ENCODE peak calls at places on chromosome 3, in nine cellular contexts. One of them, this sample, is unnamed.

GRCh38 chr3:14853280-14853956 is 34.7 kb downstream of the FGD5 start:
- DNase-seq in activated CD4-positive, alpha-beta T cell treated with anti-CD3 and anti-CD28 coated beads for 24 hours: no peak
- DNase-seq in Calu3: no peak
- DNase-seq in HS-5: no peak
- DNase-seq in activated B cell treated with CpG ODN at 0.5 μM for 24 hours: no peak
- DNase-seq in COR-L47: no peak
- DNase-seq in RWPE1: no peak
- DNase-seq in omental fat pad: no peak
- DNase-seq in stimulated activated CD4-positive, alpha-beta T cell treated with anti-CD3 and anti-CD28 coated beads, Interleukin-15, amount 100 ng/mL, for 1 hour: no peak
- DNase-seq in this sample: no peak

GRCh38 chr3:127043731-127044510 is 61.0 kb downstream of the PLXNA1 start:
- DNase-seq in RWPE1: no peak
- DNase-seq in stimulated activated CD4-positive, alpha-beta T cell treated with anti-CD3 and anti-CD28 coated beads, Interleukin-15, amount 100 ng/mL, for 1 hour: no peak
- DNase-seq in omental fat pad: no peak
- DNase-seq in activated CD4-positive, alpha-beta T cell treated with anti-CD3 and anti-CD28 coated beads for 24 hours: no peak
- DNase-seq in activated B cell treated with CpG ODN at 0.5 μM for 24 hours: no peak
- DNase-seq in Calu3: peak
- DNase-seq in COR-L47: no peak
- DNase-seq in HS-5: no peak
- DNase-seq in this sample: no peak

GRCh38 chr3:97967966-97968365 is 4.3 kb downstream of the RIOX2 start:
- DNase-seq in COR-L47: no peak
- DNase-seq in RWPE1: no peak
- DNase-seq in omental fat pad: no peak
- DNase-seq in activated B cell treated with CpG ODN at 0.5 μM for 24 hours: no peak
- DNase-seq in stimulated activated CD4-positive, alpha-beta T cell treated with anti-CD3 and anti-CD28 coated beads, Interleukin-15, amount 100 ng/mL, for 1 hour: no peak
- DNase-seq in Calu3: no peak
- DNase-seq in HS-5: no peak
- DNase-seq in activated CD4-positive, alpha-beta T cell treated with anti-CD3 and anti-CD28 coated beads for 24 hours: no peak
- DNase-seq in this sample: no peak

GRCh38 chr3:97882975-97883598 is 61.3 kb downstream of the CRYBG3 start:
- DNase-seq in stimulated activated CD4-positive, alpha-beta T cell treated with anti-CD3 and anti-CD28 coated beads, Interleukin-15, amount 100 ng/mL, for 1 hour: no peak
- DNase-seq in activated B cell treated with CpG ODN at 0.5 μM for 24 hours: no peak
- DNase-seq in omental fat pad: no peak
- DNase-seq in RWPE1: peak
- DNase-seq in Calu3: peak
- DNase-seq in activated CD4-positive, alpha-beta T cell treated with anti-CD3 and anti-CD28 coated beads for 24 hours: no peak
- DNase-seq in COR-L47: peak
- DNase-seq in HS-5: peak
- DNase-seq in this sample: peak

GRCh38 chr3:64836097-64836496 is 148.3 kb upstream of the ADAMTS9 start:
- DNase-seq in RWPE1: no peak
- DNase-seq in omental fat pad: no peak
- DNase-seq in stimulated activated CD4-positive, alpha-beta T cell treated with anti-CD3 and anti-CD28 coated beads, Interleukin-15, amount 100 ng/mL, for 1 hour: no peak
- DNase-seq in HS-5: no peak
- DNase-seq in COR-L47: no peak
- DNase-seq in Calu3: no peak
- DNase-seq in activated CD4-positive, alpha-beta T cell treated with anti-CD3 and anti-CD28 coated beads for 24 hours: no peak
- DNase-seq in activated B cell treated with CpG ODN at 0.5 μM for 24 hours: no peak
- DNase-seq in this sample: peak

GRCh38 chr3:71710906-71711494 is 14.2 kb downstream of the EIF4E3 start:
- DNase-seq in stimulated activated CD4-positive, alpha-beta T cell treated with anti-CD3 and anti-CD28 coated beads, Interleukin-15, amount 100 ng/mL, for 1 hour: no peak
- DNase-seq in activated CD4-positive, alpha-beta T cell treated with anti-CD3 and anti-CD28 coated beads for 24 hours: no peak
- DNase-seq in omental fat pad: no peak
- DNase-seq in RWPE1: peak
- DNase-seq in COR-L47: peak
- DNase-seq in Calu3: no peak
- DNase-seq in activated B cell treated with CpG ODN at 0.5 μM for 24 hours: no peak
- DNase-seq in HS-5: no peak
- DNase-seq in this sample: peak

GRCh38 chr3:4888913-4889846 is 90.1 kb upstream of the BHLHE40 start:
- DNase-seq in RWPE1: no peak
- DNase-seq in activated B cell treated with CpG ODN at 0.5 μM for 24 hours: no peak
- DNase-seq in stimulated activated CD4-positive, alpha-beta T cell treated with anti-CD3 and anti-CD28 coated beads, Interleukin-15, amount 100 ng/mL, for 1 hour: no peak
- DNase-seq in COR-L47: no peak
- DNase-seq in Calu3: no peak
- DNase-seq in omental fat pad: no peak
- DNase-seq in activated CD4-positive, alpha-beta T cell treated with anti-CD3 and anti-CD28 coated beads for 24 hours: no peak
- DNase-seq in HS-5: no peak
- DNase-seq in this sample: peak

GRCh38 chr3:134753999-134754742 is 40.9 kb upstream of the EPHB1 start:
- DNase-seq in COR-L47: no peak
- DNase-seq in activated CD4-positive, alpha-beta T cell treated with anti-CD3 and anti-CD28 coated beads for 24 hours: no peak
- DNase-seq in stimulated activated CD4-positive, alpha-beta T cell treated with anti-CD3 and anti-CD28 coated beads, Interleukin-15, amount 100 ng/mL, for 1 hour: no peak
- DNase-seq in RWPE1: no peak
- DNase-seq in omental fat pad: no peak
- DNase-seq in activated B cell treated with CpG ODN at 0.5 μM for 24 hours: no peak
- DNase-seq in Calu3: no peak
- DNase-seq in HS-5: no peak
- DNase-seq in this sample: no peak

GRCh38 chr3:9721015-9721697 is 10.4 kb upstream of the BRPF1 start:
- DNase-seq in RWPE1: no peak
- DNase-seq in activated CD4-positive, alpha-beta T cell treated with anti-CD3 and anti-CD28 coated beads for 24 hours: no peak
- DNase-seq in activated B cell treated with CpG ODN at 0.5 μM for 24 hours: no peak
- DNase-seq in omental fat pad: no peak
- DNase-seq in stimulated activated CD4-positive, alpha-beta T cell treated with anti-CD3 and anti-CD28 coated beads, Interleukin-15, amount 100 ng/mL, for 1 hour: no peak
- DNase-seq in COR-L47: no peak
- DNase-seq in Calu3: no peak
- DNase-seq in HS-5: no peak
- DNase-seq in this sample: no peak

GRCh38 chr3:12194669-12195161 is 36.0 kb upstream of the TIMP4 start:
- DNase-seq in omental fat pad: no peak
- DNase-seq in RWPE1: peak
- DNase-seq in Calu3: peak
- DNase-seq in HS-5: no peak
- DNase-seq in activated CD4-positive, alpha-beta T cell treated with anti-CD3 and anti-CD28 coated beads for 24 hours: peak
- DNase-seq in stimulated activated CD4-positive, alpha-beta T cell treated with anti-CD3 and anti-CD28 coated beads, Interleukin-15, amount 100 ng/mL, for 1 hour: no peak
- DNase-seq in COR-L47: no peak
- DNase-seq in activated B cell treated with CpG ODN at 0.5 μM for 24 hours: no peak
- DNase-seq in this sample: no peak

GRCh38 chr3:122668930-122669730 is 11.5 kb upstream of the PARP14 start:
- DNase-seq in stimulated activated CD4-positive, alpha-beta T cell treated with anti-CD3 and anti-CD28 coated beads, Interleukin-15, amount 100 ng/mL, for 1 hour: no peak
- DNase-seq in activated B cell treated with CpG ODN at 0.5 μM for 24 hours: no peak
- DNase-seq in Calu3: peak
- DNase-seq in COR-L47: no peak
- DNase-seq in RWPE1: peak
- DNase-seq in activated CD4-positive, alpha-beta T cell treated with anti-CD3 and anti-CD28 coated beads for 24 hours: no peak
- DNase-seq in HS-5: peak
- DNase-seq in omental fat pad: no peak
- DNase-seq in this sample: peak

GRCh38 chr3:129554356-129555120 is 11.6 kb downstream of the H1-8 start:
- DNase-seq in RWPE1: no peak
- DNase-seq in omental fat pad: no peak
- DNase-seq in activated B cell treated with CpG ODN at 0.5 μM for 24 hours: no peak
- DNase-seq in HS-5: no peak
- DNase-seq in Calu3: no peak
- DNase-seq in activated CD4-positive, alpha-beta T cell treated with anti-CD3 and anti-CD28 coated beads for 24 hours: no peak
- DNase-seq in stimulated activated CD4-positive, alpha-beta T cell treated with anti-CD3 and anti-CD28 coated beads, Interleukin-15, amount 100 ng/mL, for 1 hour: no peak
- DNase-seq in COR-L47: no peak
- DNase-seq in this sample: no peak

GRCh38 chr3:197003461-197004385 is 25.9 kb downstream of the MELTF start:
- DNase-seq in activated B cell treated with CpG ODN at 0.5 μM for 24 hours: no peak
- DNase-seq in Calu3: no peak
- DNase-seq in stimulated activated CD4-positive, alpha-beta T cell treated with anti-CD3 and anti-CD28 coated beads, Interleukin-15, amount 100 ng/mL, for 1 hour: no peak
- DNase-seq in COR-L47: peak
- DNase-seq in activated CD4-positive, alpha-beta T cell treated with anti-CD3 and anti-CD28 coated beads for 24 hours: peak
- DNase-seq in omental fat pad: no peak
- DNase-seq in HS-5: no peak
- DNase-seq in RWPE1: peak
- DNase-seq in this sample: no peak

GRCh38 chr3:141308588-141309218 is 59.6 kb upstream of the ZBTB38 start:
- DNase-seq in stimulated activated CD4-positive, alpha-beta T cell treated with anti-CD3 and anti-CD28 coated beads, Interleukin-15, amount 100 ng/mL, for 1 hour: no peak
- DNase-seq in Calu3: peak
- DNase-seq in COR-L47: peak
- DNase-seq in omental fat pad: no peak
- DNase-seq in activated B cell treated with CpG ODN at 0.5 μM for 24 hours: no peak
- DNase-seq in activated CD4-positive, alpha-beta T cell treated with anti-CD3 and anti-CD28 coated beads for 24 hours: no peak
- DNase-seq in RWPE1: peak
- DNase-seq in HS-5: no peak
- DNase-seq in this sample: no peak

GRCh38 chr3:31166249-31166885 is 271.9 kb upstream of the GADL1 start:
- DNase-seq in RWPE1: peak
- DNase-seq in stimulated activated CD4-positive, alpha-beta T cell treated with anti-CD3 and anti-CD28 coated beads, Interleukin-15, amount 100 ng/mL, for 1 hour: no peak
- DNase-seq in activated B cell treated with CpG ODN at 0.5 μM for 24 hours: no peak
- DNase-seq in Calu3: peak
- DNase-seq in activated CD4-positive, alpha-beta T cell treated with anti-CD3 and anti-CD28 coated beads for 24 hours: no peak
- DNase-seq in HS-5: peak
- DNase-seq in COR-L47: no peak
- DNase-seq in omental fat pad: no peak
- DNase-seq in this sample: peak

GRCh38 chr3:50581459-50581842 is 12.1 kb downstream of the HEMK1 start:
- DNase-seq in Calu3: no peak
- DNase-seq in omental fat pad: no peak
- DNase-seq in HS-5: no peak
- DNase-seq in RWPE1: no peak
- DNase-seq in COR-L47: no peak
- DNase-seq in stimulated activated CD4-positive, alpha-beta T cell treated with anti-CD3 and anti-CD28 coated beads, Interleukin-15, amount 100 ng/mL, for 1 hour: no peak
- DNase-seq in activated B cell treated with CpG ODN at 0.5 μM for 24 hours: no peak
- DNase-seq in activated CD4-positive, alpha-beta T cell treated with anti-CD3 and anti-CD28 coated beads for 24 hours: no peak
- DNase-seq in this sample: no peak

GRCh38 chr3:10551821-10552630 is 46.6 kb upstream of the ATP2B2 start:
- DNase-seq in RWPE1: peak
- DNase-seq in omental fat pad: no peak
- DNase-seq in COR-L47: no peak
- DNase-seq in activated B cell treated with CpG ODN at 0.5 μM for 24 hours: peak
- DNase-seq in activated CD4-positive, alpha-beta T cell treated with anti-CD3 and anti-CD28 coated beads for 24 hours: peak
- DNase-seq in HS-5: no peak
- DNase-seq in stimulated activated CD4-positive, alpha-beta T cell treated with anti-CD3 and anti-CD28 coated beads, Interleukin-15, amount 100 ng/mL, for 1 hour: peak
- DNase-seq in Calu3: peak
- DNase-seq in this sample: peak

GRCh38 chr3:72665701-72666443 is 182.4 kb downstream of the SHQ1 start:
- DNase-seq in COR-L47: no peak
- DNase-seq in Calu3: peak
- DNase-seq in HS-5: no peak
- DNase-seq in activated CD4-positive, alpha-beta T cell treated with anti-CD3 and anti-CD28 coated beads for 24 hours: peak
- DNase-seq in omental fat pad: peak
- DNase-seq in activated B cell treated with CpG ODN at 0.5 μM for 24 hours: no peak
- DNase-seq in RWPE1: no peak
- DNase-seq in stimulated activated CD4-positive, alpha-beta T cell treated with anti-CD3 and anti-CD28 coated beads, Interleukin-15, amount 100 ng/mL, for 1 hour: peak
- DNase-seq in this sample: peak

GRCh38 chr3:69082805-69083204 is 1.9 kb upstream of the ARL6IP5 start:
- DNase-seq in RWPE1: peak
- DNase-seq in activated CD4-positive, alpha-beta T cell treated with anti-CD3 and anti-CD28 coated beads for 24 hours: peak
- DNase-seq in HS-5: no peak
- DNase-seq in omental fat pad: no peak
- DNase-seq in COR-L47: no peak
- DNase-seq in Calu3: peak
- DNase-seq in activated B cell treated with CpG ODN at 0.5 μM for 24 hours: peak
- DNase-seq in stimulated activated CD4-positive, alpha-beta T cell treated with anti-CD3 and anti-CD28 coated beads, Interleukin-15, amount 100 ng/mL, for 1 hour: peak
- DNase-seq in this sample: peak

GRCh38 chr3:5229414-5229813 is 41.9 kb downstream of the EDEM1 start:
- DNase-seq in HS-5: no peak
- DNase-seq in omental fat pad: no peak
- DNase-seq in RWPE1: no peak
- DNase-seq in stimulated activated CD4-positive, alpha-beta T cell treated with anti-CD3 and anti-CD28 coated beads, Interleukin-15, amount 100 ng/mL, for 1 hour: no peak
- DNase-seq in activated CD4-positive, alpha-beta T cell treated with anti-CD3 and anti-CD28 coated beads for 24 hours: no peak
- DNase-seq in COR-L47: no peak
- DNase-seq in activated B cell treated with CpG ODN at 0.5 μM for 24 hours: no peak
- DNase-seq in Calu3: no peak
- DNase-seq in this sample: no peak

GRCh38 chr3:63557912-63558311 is 94.6 kb upstream of the SNTN start:
- DNase-seq in omental fat pad: no peak
- DNase-seq in Calu3: no peak
- DNase-seq in RWPE1: no peak
- DNase-seq in HS-5: no peak
- DNase-seq in activated CD4-positive, alpha-beta T cell treated with anti-CD3 and anti-CD28 coated beads for 24 hours: no peak
- DNase-seq in activated B cell treated with CpG ODN at 0.5 μM for 24 hours: no peak
- DNase-seq in stimulated activated CD4-positive, alpha-beta T cell treated with anti-CD3 and anti-CD28 coated beads, Interleukin-15, amount 100 ng/mL, for 1 hour: no peak
- DNase-seq in COR-L47: no peak
- DNase-seq in this sample: no peak

GRCh38 chr3:38497026-38497425 is 886 bp downstream of the EXOG start:
- DNase-seq in omental fat pad: no peak
- DNase-seq in stimulated activated CD4-positive, alpha-beta T cell treated with anti-CD3 and anti-CD28 coated beads, Interleukin-15, amount 100 ng/mL, for 1 hour: no peak
- DNase-seq in activated B cell treated with CpG ODN at 0.5 μM for 24 hours: no peak
- DNase-seq in COR-L47: no peak
- DNase-seq in Calu3: no peak
- DNase-seq in HS-5: peak
- DNase-seq in RWPE1: peak
- DNase-seq in activated CD4-positive, alpha-beta T cell treated with anti-CD3 and anti-CD28 coated beads for 24 hours: no peak
- DNase-seq in this sample: no peak

GRCh38 chr3:64460877-64461276 is 226.9 kb downstream of the ADAMTS9 start:
- DNase-seq in stimulated activated CD4-positive, alpha-beta T cell treated with anti-CD3 and anti-CD28 coated beads, Interleukin-15, amount 100 ng/mL, for 1 hour: no peak
- DNase-seq in activated CD4-positive, alpha-beta T cell treated with anti-CD3 and anti-CD28 coated beads for 24 hours: no peak
- DNase-seq in RWPE1: no peak
- DNase-seq in omental fat pad: no peak
- DNase-seq in Calu3: no peak
- DNase-seq in activated B cell treated with CpG ODN at 0.5 μM for 24 hours: no peak
- DNase-seq in COR-L47: no peak
- DNase-seq in HS-5: peak
- DNase-seq in this sample: no peak

GRCh38 chr3:193812791-193813505 is 219.9 kb downstream of the OPA1 start:
- DNase-seq in RWPE1: no peak
- DNase-seq in omental fat pad: no peak
- DNase-seq in activated CD4-positive, alpha-beta T cell treated with anti-CD3 and anti-CD28 coated beads for 24 hours: no peak
- DNase-seq in stimulated activated CD4-positive, alpha-beta T cell treated with anti-CD3 and anti-CD28 coated beads, Interleukin-15, amount 100 ng/mL, for 1 hour: no peak
- DNase-seq in Calu3: no peak
- DNase-seq in activated B cell treated with CpG ODN at 0.5 μM for 24 hours: no peak
- DNase-seq in COR-L47: no peak
- DNase-seq in HS-5: no peak
- DNase-seq in this sample: no peak

GRCh38 chr3:163916596-163917560 is 1161.4 kb downstream of the SI start:
- DNase-seq in omental fat pad: no peak
- DNase-seq in COR-L47: no peak
- DNase-seq in HS-5: peak
- DNase-seq in Calu3: peak
- DNase-seq in activated B cell treated with CpG ODN at 0.5 μM for 24 hours: no peak
- DNase-seq in RWPE1: no peak
- DNase-seq in stimulated activated CD4-positive, alpha-beta T cell treated with anti-CD3 and anti-CD28 coated beads, Interleukin-15, amount 100 ng/mL, for 1 hour: no peak
- DNase-seq in activated CD4-positive, alpha-beta T cell treated with anti-CD3 and anti-CD28 coated beads for 24 hours: no peak
- DNase-seq in this sample: no peak

GRCh38 chr3:70871909-70872656 is 559.6 kb upstream of the MDFIC2 start:
- DNase-seq in HS-5: peak
- DNase-seq in activated CD4-positive, alpha-beta T cell treated with anti-CD3 and anti-CD28 coated beads for 24 hours: no peak
- DNase-seq in COR-L47: no peak
- DNase-seq in RWPE1: no peak
- DNase-seq in activated B cell treated with CpG ODN at 0.5 μM for 24 hours: no peak
- DNase-seq in stimulated activated CD4-positive, alpha-beta T cell treated with anti-CD3 and anti-CD28 coated beads, Interleukin-15, amount 100 ng/mL, for 1 hour: no peak
- DNase-seq in Calu3: no peak
- DNase-seq in omental fat pad: no peak
- DNase-seq in this sample: no peak

GRCh38 chr3:182046365-182046764 is 334.6 kb downstream of the SOX2 start:
- DNase-seq in Calu3: no peak
- DNase-seq in omental fat pad: no peak
- DNase-seq in RWPE1: peak
- DNase-seq in activated B cell treated with CpG ODN at 0.5 μM for 24 hours: no peak
- DNase-seq in HS-5: no peak
- DNase-seq in COR-L47: no peak
- DNase-seq in activated CD4-positive, alpha-beta T cell treated with anti-CD3 and anti-CD28 coated beads for 24 hours: no peak
- DNase-seq in stimulated activated CD4-positive, alpha-beta T cell treated with anti-CD3 and anti-CD28 coated beads, Interleukin-15, amount 100 ng/mL, for 1 hour: no peak
- DNase-seq in this sample: peak